ENCODE peak calls at places on chromosomes 3 and 15, in six cellular contexts. One of them, this sample, is unnamed.

GRCh38 chr3:149273096-149273751 is 51.6 kb upstream of the CP start:
- DNase-seq in NCI-H510A: peak; percentile 46
- DNase-seq in COR-L47: peak; percentile 90
- DNase-seq in WTC11: peak; percentile 30
- DNase-seq in endothelial cell: peak; percentile 50
- DNase-seq in memory B cell: peak; percentile 19
- DNase-seq in this sample: peak; percentile 87

GRCh38 chr15:66701422-66702034 is 508 bp upstream of the SMAD6 start:
- DNase-seq in WTC11: peak; percentile 56
- DNase-seq in memory B cell: peak; percentile 66
- DNase-seq in endothelial cell: peak; percentile 55
- DNase-seq in COR-L47: peak; percentile 62
- DNase-seq in NCI-H510A: no peak
- DNase-seq in this sample: peak; percentile 33

GRCh38 chr3:171526146-171526545 is 65.9 kb upstream of the TNIK start:
- DNase-seq in endothelial cell: no peak
- DNase-seq in memory B cell: no peak
- DNase-seq in NCI-H510A: no peak
- DNase-seq in COR-L47: no peak
- DNase-seq in WTC11: no peak
- DNase-seq in this sample: no peak

GRCh38 chr15:85646538-85647091 is 148.1 kb downstream of the KLHL25 start:
- DNase-seq in COR-L47: no peak
- DNase-seq in NCI-H510A: no peak
- DNase-seq in memory B cell: no peak
- DNase-seq in WTC11: no peak
- DNase-seq in endothelial cell: no peak
- DNase-seq in this sample: peak; percentile 75

GRCh38 chr3:126957776-126958637 is 24.9 kb upstream of the PLXNA1 start:
- DNase-seq in COR-L47: no peak
- DNase-seq in memory B cell: no peak
- DNase-seq in NCI-H510A: no peak
- DNase-seq in endothelial cell: no peak
- DNase-seq in WTC11: peak; percentile 8
- DNase-seq in this sample: no peak

GRCh38 chr3:61250784-61251173 is 473 bp downstream of the FHIT start:
- DNase-seq in NCI-H510A: no peak
- DNase-seq in memory B cell: no peak
- DNase-seq in WTC11: peak; percentile 17
- DNase-seq in COR-L47: no peak
- DNase-seq in endothelial cell: no peak
- DNase-seq in this sample: no peak

GRCh38 chr3:30199855-30200254 is 406.5 kb upstream of the TGFBR2 start:
- DNase-seq in memory B cell: no peak
- DNase-seq in WTC11: no peak
- DNase-seq in COR-L47: no peak
- DNase-seq in endothelial cell: no peak
- DNase-seq in NCI-H510A: no peak
- DNase-seq in this sample: no peak

GRCh38 chr3:15794303-15794771 is 3.4 kb downstream of the ANKRD28 start:
- DNase-seq in memory B cell: no peak
- DNase-seq in endothelial cell: no peak
- DNase-seq in COR-L47: no peak
- DNase-seq in NCI-H510A: no peak
- DNase-seq in WTC11: no peak
- DNase-seq in this sample: peak; percentile 65

GRCh38 chr3:128554100-128554464 is 61.1 kb upstream of the GATA2 start:
- DNase-seq in COR-L47: no peak
- DNase-seq in NCI-H510A: no peak
- DNase-seq in endothelial cell: no peak
- DNase-seq in memory B cell: no peak
- DNase-seq in WTC11: no peak
- DNase-seq in this sample: peak; percentile 72

GRCh38 chr3:58824285-58824684 is 157.7 kb upstream of the FAM3D start:
- DNase-seq in COR-L47: peak; percentile 58
- DNase-seq in endothelial cell: peak; percentile 71
- DNase-seq in WTC11: peak; percentile 77
- DNase-seq in NCI-H510A: no peak
- DNase-seq in memory B cell: peak; percentile 16
- DNase-seq in this sample: peak; percentile 21